ENCODE peak calls at places on chromosomes 1 and 21, in eight cellular contexts. S is esophagus muscularis mucosa, V is GM23248, W is lung, M is hepatocyte, Y is heart right ventricle, H is PC-3, R is left ventricle myocardium inferior. F is an unnamed sample.

GRCh38 chr1:13675222-13675621 is 24.8 kb upstream of the PRDM2 start:
- DNase-seq in S (no peak), V (peak; percentile 70), W (no peak), M (no peak), Y (no peak), H (no peak), R (no peak), F (no peak)

GRCh38 chr1:107220036-107220435 is 79.2 kb downstream of the NTNG1 start:
- DNase-seq in S (no peak), V (no peak), W (no peak), M (no peak), Y (no peak), H (no peak), R (no peak), F (no peak)

GRCh38 chr21:26845066-26845749 is at the start of gene ADAMTS1:
- DNase-seq in S (peak; percentile 98), V (peak; percentile 94), W (peak; percentile 86), M (peak; percentile 95), Y (peak; percentile 94), H (peak; percentile 76), R (peak; percentile 92), F (peak; percentile 97)

GRCh38 chr1:10708807-10709523 is 87.5 kb downstream of the CASZ1 start:
- DNase-seq in S (no peak), V (no peak), W (no peak), M (no peak), Y (no peak), H (no peak), R (no peak), F (no peak)

GRCh38 chr1:1285102-1285571 is 4.9 kb downstream of the SCNN1D start:
- DNase-seq in S (no peak), V (no peak), W (no peak), M (no peak), Y (no peak), H (no peak), R (no peak), F (no peak)

GRCh38 chr21:36539434-36540150 is 59.7 kb upstream of the CLDN14 start:
- DNase-seq in S (no peak), V (no peak), W (no peak), M (no peak), Y (no peak), H (no peak), R (no peak), F (no peak)

GRCh38 chr1:207007352-207008033 is 25.1 kb downstream of the C1orf116 start:
- DNase-seq in S (no peak), V (peak; percentile 94), W (peak; percentile 73), M (no peak), Y (no peak), H (peak; percentile 100), R (no peak), F (no peak)

GRCh38 chr1:25515033-25515432 is 28.4 kb upstream of the LDLRAP1 start:
- DNase-seq in S (no peak), V (no peak), W (no peak), M (no peak), Y (no peak), H (no peak), R (no peak), F (no peak)

GRCh38 chr1:230276401-230276800 is 149.7 kb downstream of the PGBD5 start:
- DNase-seq in S (no peak), V (no peak), W (no peak), M (no peak), Y (no peak), H (no peak), R (no peak), F (peak; percentile 39)

GRCh38 chr1:225544283-225544682 is 108.6 kb downstream of the ENAH start:
- DNase-seq in S (no peak), V (no peak), W (no peak), M (no peak), Y (no peak), H (no peak), R (no peak), F (no peak)

GRCh38 chr1:92481598-92482403 is 4.9 kb downstream of the GFI1 start:
- DNase-seq in S (no peak), V (peak; percentile 32), W (no peak), M (peak; percentile 13), Y (no peak), H (no peak), R (no peak), F (no peak)

GRCh38 chr1:247639381-247639981 is 34.1 kb downstream of the OR2G3 start:
- DNase-seq in S (no peak), V (peak; percentile 28), W (peak; percentile 54), M (peak; percentile 73), Y (peak; percentile 41), H (peak; percentile 96), R (peak; percentile 72), F (peak; percentile 71)

GRCh38 chr1:87973901-87974300 is 645.2 kb downstream of the LMO4 start:
- DNase-seq in S (no peak), V (no peak), W (no peak), M (no peak), Y (no peak), H (no peak), R (no peak), F (no peak)

GRCh38 chr1:15196807-15197530 is 43.4 kb downstream of the TMEM51 start:
- DNase-seq in S (no peak), V (no peak), W (peak; percentile 49), M (peak; percentile 74), Y (no peak), H (no peak), R (no peak), F (no peak)

GRCh38 chr1:167059045-167059728 is 31.0 kb downstream of the GPA33 start:
- DNase-seq in S (peak; percentile 92), V (peak; percentile 55), W (peak; percentile 70), M (peak; percentile 77), Y (peak; percentile 59), H (peak; percentile 90), R (peak; percentile 67), F (no peak)

GRCh38 chr1:235327559-235328270 is at the start of gene ARID4B:
- DNase-seq in S (no peak), V (peak; percentile 76), W (no peak), M (no peak), Y (no peak), H (no peak), R (peak; percentile 78), F (no peak)

GRCh38 chr1:234970731-234971476 is 157.7 kb downstream of the TOMM20 start:
- DNase-seq in S (no peak), V (peak; percentile 91), W (peak; percentile 61), M (peak; percentile 82), Y (peak; percentile 75), H (peak; percentile 29), R (peak; percentile 78), F (peak; percentile 90)

GRCh38 chr1:80036690-80037432 is 1030.3 kb upstream of the ADGRL4 start:
- DNase-seq in S (no peak), V (no peak), W (no peak), M (no peak), Y (no peak), H (no peak), R (no peak), F (no peak)

GRCh38 chr1:54300395-54300794 is 100.4 kb downstream of the MRPL37 start:
- DNase-seq in S (no peak), V (no peak), W (no peak), M (no peak), Y (no peak), H (no peak), R (no peak), F (no peak)

DNA sequence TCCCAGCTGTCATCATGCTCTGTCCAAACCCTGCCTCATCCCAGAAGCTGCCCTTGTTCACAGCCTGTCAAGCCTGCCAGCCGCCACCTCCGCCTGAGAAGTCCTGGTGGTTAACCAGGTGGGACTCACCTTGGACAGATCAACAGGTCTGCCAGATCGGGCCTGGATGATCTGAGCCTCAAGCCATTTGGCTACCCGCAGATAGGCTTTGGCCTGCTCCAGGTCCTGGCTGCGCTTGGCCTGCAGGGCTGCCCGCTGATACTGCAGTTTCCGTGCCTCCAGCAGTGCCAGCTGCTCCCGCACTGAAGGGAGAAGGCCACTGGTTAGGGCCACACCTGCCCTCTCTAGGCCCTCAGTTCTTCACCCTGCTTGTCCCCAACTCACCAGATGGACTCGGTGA is 8.6 kb downstream of the CC2D1B start:
- DNase-seq in S (no peak), V (no peak), W (no peak), M (no peak), Y (no peak), H (no peak), R (no peak), F (no peak)
- H3K36me3 ChIP-seq in S (peaks cover 84% of the 10 kb centered on the region), V (peaks cover 36% of the 10 kb centered on the region), W (peaks cover 94% of the 10 kb centered on the region), M (no peaks in the 10 kb centered on the region), Y (peaks cover 9% of the 10 kb centered on the region), H (peaks cover 41% of the 10 kb centered on the region), R (peaks cover 100% of the 10 kb centered on the region), F (peaks cover 100% of the 10 kb centered on the region)

DNA sequence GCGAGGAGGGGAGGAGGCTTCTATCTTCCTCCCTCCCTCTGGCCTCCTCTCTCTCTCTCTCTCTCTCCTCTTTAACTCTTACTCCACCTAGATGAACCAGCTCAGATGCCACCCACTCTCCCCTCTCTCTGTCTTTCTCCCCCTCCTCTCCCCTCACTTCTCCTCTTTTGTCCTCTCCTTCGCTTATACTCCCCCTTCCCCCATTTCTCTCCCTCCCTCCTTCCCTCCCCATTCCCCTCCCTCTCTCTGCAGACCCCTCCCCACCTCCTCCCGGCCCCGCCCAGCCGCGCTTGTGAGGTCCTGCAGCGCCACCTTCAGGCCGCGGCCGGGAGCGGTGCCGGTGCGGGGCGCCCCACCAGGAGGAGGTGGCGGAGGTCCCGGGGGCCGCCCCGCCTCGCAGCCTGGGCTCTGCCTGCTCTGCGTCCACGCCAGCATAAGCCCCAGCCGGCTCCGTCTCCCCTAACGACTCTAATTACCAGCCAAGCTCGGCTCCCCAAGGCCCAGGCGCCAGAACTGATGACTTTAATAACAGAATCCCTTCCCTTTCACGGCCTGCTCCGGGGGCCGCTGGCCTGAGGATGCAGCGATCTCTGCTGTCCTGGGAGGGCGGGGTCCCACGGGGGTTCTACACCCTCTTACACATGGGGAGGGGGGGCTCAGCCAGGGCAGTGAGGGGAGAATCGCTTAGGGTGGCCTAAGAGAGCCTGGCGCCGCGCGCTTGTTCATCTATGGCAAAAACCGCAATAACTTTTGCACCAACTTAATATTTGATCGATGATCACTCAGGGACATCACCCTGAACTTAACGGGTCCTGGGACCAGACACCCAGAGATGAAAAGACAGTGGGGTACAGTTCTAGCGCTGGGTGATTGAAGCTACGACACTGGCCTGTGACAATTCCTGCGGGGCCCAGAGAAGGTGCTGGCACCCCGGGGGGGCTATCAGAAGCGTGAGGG is 637.3 kb downstream of the MATN1 start:
- DNase-seq in S (no peak), V (peak; percentile 50), W (no peak), M (peak; percentile 85), Y (peak; percentile 41), H (peak; percentile 36), R (peak; percentile 55), F (no peak)
- H3K4me3 ChIP-seq in S (peak overlapping the region; percentile 28), V (peak overlapping the region; percentile 58), W (no peak overlapping the region), M (no peak overlapping the region), Y (no peak overlapping the region), H (peak overlapping the region; percentile 24), R (peak overlapping the region; percentile 28), F (peak overlapping the region; percentile 28)

DNA sequence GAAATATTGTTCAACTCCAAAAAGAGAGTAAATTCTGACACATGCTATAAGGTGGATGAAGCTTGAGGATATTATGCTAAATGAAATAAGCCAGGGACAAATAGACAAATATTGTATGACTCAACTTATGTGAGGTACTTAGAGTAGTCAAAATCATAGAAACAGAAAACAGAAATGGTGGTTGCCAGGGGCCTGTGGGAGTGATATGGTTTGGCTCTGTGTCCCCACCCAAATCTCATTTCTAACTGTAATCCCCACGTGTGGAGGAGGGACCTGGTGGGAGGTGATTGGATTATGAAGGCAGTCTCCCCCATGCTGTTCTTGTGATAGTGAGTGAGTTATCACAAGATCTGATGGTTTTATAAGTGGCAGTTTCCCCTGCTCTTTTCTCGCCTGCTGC is 24.7 kb upstream of the DISP1 start:
- DNase-seq in S (no peak), V (no peak), W (no peak), M (no peak), Y (no peak), H (no peak), R (no peak), F (no peak)
- H3K36me3 ChIP-seq in S (no peaks in the 10 kb centered on the region), V (no peaks in the 10 kb centered on the region), W (no peaks in the 10 kb centered on the region), M (no peaks in the 10 kb centered on the region), Y (no peaks in the 10 kb centered on the region), H (no peaks in the 10 kb centered on the region), R (no peaks in the 10 kb centered on the region), F (no peaks in the 10 kb centered on the region)

GRCh38 chr1:94298861-94299260 is 61.5 kb upstream of the ARHGAP29 start:
- DNase-seq in S (peak; percentile 68), V (peak; percentile 65), W (no peak), M (no peak), Y (peak; percentile 45), H (no peak), R (no peak), F (no peak)
- H3K4me3 ChIP-seq in S (no peak overlapping the region), V (peak overlapping the region; percentile 10), W (no peak overlapping the region), M (no peak overlapping the region), Y (no peak overlapping the region), H (no peak overlapping the region), R (peak overlapping the region; percentile 17), F (no peak overlapping the region)

F was measured in ascending aorta.